ENCODE peak calls at places on chromosomes 7 and 10, in seven cellular contexts. One of them, this sample, is unnamed.

GRCh38 chr7:31958216-31958615 is 112.0 kb downstream of the PDE1C start:
- DNase-seq in body of pancreas: no peak
- DNase-seq in ureter: no peak
- DNase-seq in NCI-H524 treated with DMSO at 0.1 percent for 48 hours: no peak
- DNase-seq in Calu3: no peak
- DNase-seq in NCI-H774: no peak
- DNase-seq in activated CD8-positive, alpha-beta memory T cell treated with anti-CD3 and anti-CD28 coated beads, Interleukin-2, amount 10 ng/mL, durations not matched to agents 7 days and 5 days: no peak
- DNase-seq in this sample: no peak

GRCh38 chr7:33692956-33693355 is 212.4 kb upstream of the BMPER start:
- DNase-seq in Calu3: no peak
- DNase-seq in NCI-H774: no peak
- DNase-seq in ureter: no peak
- DNase-seq in NCI-H524 treated with DMSO at 0.1 percent for 48 hours: no peak
- DNase-seq in activated CD8-positive, alpha-beta memory T cell treated with anti-CD3 and anti-CD28 coated beads, Interleukin-2, amount 10 ng/mL, durations not matched to agents 7 days and 5 days: no peak
- DNase-seq in body of pancreas: no peak
- DNase-seq in this sample: no peak

GRCh38 chr10:36542493-36542892 is 582.9 kb upstream of the ANKRD30A start:
- DNase-seq in NCI-H524 treated with DMSO at 0.1 percent for 48 hours: no peak
- DNase-seq in ureter: no peak
- DNase-seq in body of pancreas: no peak
- DNase-seq in NCI-H774: no peak
- DNase-seq in Calu3: no peak
- DNase-seq in activated CD8-positive, alpha-beta memory T cell treated with anti-CD3 and anti-CD28 coated beads, Interleukin-2, amount 10 ng/mL, durations not matched to agents 7 days and 5 days: no peak
- DNase-seq in this sample: no peak

GRCh38 chr7:49398730-49399129 is 374.7 kb upstream of the VWC2 start:
- DNase-seq in NCI-H524 treated with DMSO at 0.1 percent for 48 hours: no peak
- DNase-seq in activated CD8-positive, alpha-beta memory T cell treated with anti-CD3 and anti-CD28 coated beads, Interleukin-2, amount 10 ng/mL, durations not matched to agents 7 days and 5 days: no peak
- DNase-seq in NCI-H774: no peak
- DNase-seq in body of pancreas: no peak
- DNase-seq in Calu3: no peak
- DNase-seq in ureter: no peak
- DNase-seq in this sample: no peak

GRCh38 chr10:130436633-130437032 is 300.4 kb downstream of the GLRX3 start:
- DNase-seq in activated CD8-positive, alpha-beta memory T cell treated with anti-CD3 and anti-CD28 coated beads, Interleukin-2, amount 10 ng/mL, durations not matched to agents 7 days and 5 days: no peak
- DNase-seq in NCI-H774: no peak
- DNase-seq in ureter: no peak
- DNase-seq in body of pancreas: no peak
- DNase-seq in Calu3: no peak
- DNase-seq in NCI-H524 treated with DMSO at 0.1 percent for 48 hours: no peak
- DNase-seq in this sample: no peak

GRCh38 chr10:43997330-43997729 is 348.6 kb upstream of the ZNF32 start:
- DNase-seq in ureter: no peak
- DNase-seq in body of pancreas: no peak
- DNase-seq in NCI-H524 treated with DMSO at 0.1 percent for 48 hours: no peak
- DNase-seq in NCI-H774: no peak
- DNase-seq in Calu3: no peak
- DNase-seq in activated CD8-positive, alpha-beta memory T cell treated with anti-CD3 and anti-CD28 coated beads, Interleukin-2, amount 10 ng/mL, durations not matched to agents 7 days and 5 days: no peak
- DNase-seq in this sample: no peak

GRCh38 chr10:14543048-14543903 is 212.6 kb upstream of the FRMD4A start:
- DNase-seq in activated CD8-positive, alpha-beta memory T cell treated with anti-CD3 and anti-CD28 coated beads, Interleukin-2, amount 10 ng/mL, durations not matched to agents 7 days and 5 days: peak
- DNase-seq in ureter: no peak
- DNase-seq in body of pancreas: peak
- DNase-seq in NCI-H524 treated with DMSO at 0.1 percent for 48 hours: no peak
- DNase-seq in Calu3: no peak
- DNase-seq in NCI-H774: no peak
- DNase-seq in this sample: peak

GRCh38 chr10:111784386-111784785 is 399.2 kb downstream of the GPAM start:
- DNase-seq in body of pancreas: no peak
- DNase-seq in NCI-H524 treated with DMSO at 0.1 percent for 48 hours: no peak
- DNase-seq in activated CD8-positive, alpha-beta memory T cell treated with anti-CD3 and anti-CD28 coated beads, Interleukin-2, amount 10 ng/mL, durations not matched to agents 7 days and 5 days: no peak
- DNase-seq in ureter: no peak
- DNase-seq in NCI-H774: no peak
- DNase-seq in Calu3: no peak
- DNase-seq in this sample: no peak

GRCh38 chr7:94258418-94258817 is 136.3 kb upstream of the COL1A2 start:
- DNase-seq in NCI-H774: no peak
- DNase-seq in ureter: no peak
- DNase-seq in NCI-H524 treated with DMSO at 0.1 percent for 48 hours: no peak
- DNase-seq in Calu3: no peak
- DNase-seq in body of pancreas: no peak
- DNase-seq in activated CD8-positive, alpha-beta memory T cell treated with anti-CD3 and anti-CD28 coated beads, Interleukin-2, amount 10 ng/mL, durations not matched to agents 7 days and 5 days: no peak
- DNase-seq in this sample: no peak

GRCh38 chr7:77664715-77665114 is 31.5 kb upstream of the RSBN1L start:
- DNase-seq in ureter: no peak
- DNase-seq in NCI-H524 treated with DMSO at 0.1 percent for 48 hours: no peak
- DNase-seq in Calu3: no peak
- DNase-seq in body of pancreas: no peak
- DNase-seq in NCI-H774: no peak
- DNase-seq in activated CD8-positive, alpha-beta memory T cell treated with anti-CD3 and anti-CD28 coated beads, Interleukin-2, amount 10 ng/mL, durations not matched to agents 7 days and 5 days: no peak
- DNase-seq in this sample: no peak

GRCh38 chr10:128817636-128818035 is 649.4 kb upstream of the MGMT start:
- DNase-seq in ureter: no peak
- DNase-seq in NCI-H524 treated with DMSO at 0.1 percent for 48 hours: no peak
- DNase-seq in body of pancreas: no peak
- DNase-seq in activated CD8-positive, alpha-beta memory T cell treated with anti-CD3 and anti-CD28 coated beads, Interleukin-2, amount 10 ng/mL, durations not matched to agents 7 days and 5 days: no peak
- DNase-seq in NCI-H774: no peak
- DNase-seq in Calu3: no peak
- DNase-seq in this sample: no peak

GRCh38 chr7:13016633-13017324 is 329.3 kb downstream of the ARL4A start:
- DNase-seq in NCI-H524 treated with DMSO at 0.1 percent for 48 hours: no peak
- DNase-seq in body of pancreas: no peak
- DNase-seq in Calu3: no peak
- DNase-seq in NCI-H774: no peak
- DNase-seq in ureter: no peak
- DNase-seq in activated CD8-positive, alpha-beta memory T cell treated with anti-CD3 and anti-CD28 coated beads, Interleukin-2, amount 10 ng/mL, durations not matched to agents 7 days and 5 days: no peak
- DNase-seq in this sample: no peak

GRCh38 chr7:43649755-43650274 is 66.9 kb downstream of the STK17A start:
- DNase-seq in body of pancreas: no peak
- DNase-seq in activated CD8-positive, alpha-beta memory T cell treated with anti-CD3 and anti-CD28 coated beads, Interleukin-2, amount 10 ng/mL, durations not matched to agents 7 days and 5 days: peak
- DNase-seq in NCI-H524 treated with DMSO at 0.1 percent for 48 hours: no peak
- DNase-seq in NCI-H774: no peak
- DNase-seq in Calu3: peak
- DNase-seq in ureter: no peak
- DNase-seq in this sample: no peak

GRCh38 chr10:10803273-10803672 is 214.4 kb upstream of the CELF2 start:
- DNase-seq in Calu3: no peak
- DNase-seq in ureter: no peak
- DNase-seq in body of pancreas: no peak
- DNase-seq in NCI-H774: no peak
- DNase-seq in NCI-H524 treated with DMSO at 0.1 percent for 48 hours: no peak
- DNase-seq in activated CD8-positive, alpha-beta memory T cell treated with anti-CD3 and anti-CD28 coated beads, Interleukin-2, amount 10 ng/mL, durations not matched to agents 7 days and 5 days: no peak
- DNase-seq in this sample: no peak

GRCh38 chr10:58435297-58435696 is 50.1 kb downstream of the TFAM start:
- DNase-seq in Calu3: peak
- DNase-seq in body of pancreas: no peak
- DNase-seq in NCI-H774: no peak
- DNase-seq in activated CD8-positive, alpha-beta memory T cell treated with anti-CD3 and anti-CD28 coated beads, Interleukin-2, amount 10 ng/mL, durations not matched to agents 7 days and 5 days: peak
- DNase-seq in NCI-H524 treated with DMSO at 0.1 percent for 48 hours: no peak
- DNase-seq in ureter: no peak
- DNase-seq in this sample: no peak

GRCh38 chr7:13745530-13745929 is 243.9 kb downstream of the ETV1 start:
- DNase-seq in body of pancreas: no peak
- DNase-seq in ureter: no peak
- DNase-seq in activated CD8-positive, alpha-beta memory T cell treated with anti-CD3 and anti-CD28 coated beads, Interleukin-2, amount 10 ng/mL, durations not matched to agents 7 days and 5 days: no peak
- DNase-seq in Calu3: no peak
- DNase-seq in NCI-H524 treated with DMSO at 0.1 percent for 48 hours: no peak
- DNase-seq in NCI-H774: no peak
- DNase-seq in this sample: no peak

GRCh38 chr10:1104971-1105370 is 48.8 kb downstream of the WDR37 start:
- DNase-seq in Calu3: no peak
- DNase-seq in NCI-H774: no peak
- DNase-seq in activated CD8-positive, alpha-beta memory T cell treated with anti-CD3 and anti-CD28 coated beads, Interleukin-2, amount 10 ng/mL, durations not matched to agents 7 days and 5 days: no peak
- DNase-seq in body of pancreas: no peak
- DNase-seq in ureter: no peak
- DNase-seq in NCI-H524 treated with DMSO at 0.1 percent for 48 hours: no peak
- DNase-seq in this sample: no peak

GRCh38 chr10:133481657-133482056 is 27.9 kb downstream of the SCART1 start:
- DNase-seq in NCI-H774: no peak
- DNase-seq in activated CD8-positive, alpha-beta memory T cell treated with anti-CD3 and anti-CD28 coated beads, Interleukin-2, amount 10 ng/mL, durations not matched to agents 7 days and 5 days: no peak
- DNase-seq in NCI-H524 treated with DMSO at 0.1 percent for 48 hours: no peak
- DNase-seq in ureter: no peak
- DNase-seq in body of pancreas: no peak
- DNase-seq in Calu3: no peak
- DNase-seq in this sample: no peak

GRCh38 chr7:38675500-38676106 is 44.4 kb upstream of the AMPH start:
- DNase-seq in Calu3: no peak
- DNase-seq in NCI-H774: peak
- DNase-seq in activated CD8-positive, alpha-beta memory T cell treated with anti-CD3 and anti-CD28 coated beads, Interleukin-2, amount 10 ng/mL, durations not matched to agents 7 days and 5 days: no peak
- DNase-seq in body of pancreas: no peak
- DNase-seq in NCI-H524 treated with DMSO at 0.1 percent for 48 hours: no peak
- DNase-seq in ureter: no peak
- DNase-seq in this sample: no peak

GRCh38 chr7:106313456-106313891 is 28.7 kb upstream of the NAMPT start:
- DNase-seq in NCI-H524 treated with DMSO at 0.1 percent for 48 hours: no peak
- DNase-seq in Calu3: peak
- DNase-seq in ureter: no peak
- DNase-seq in body of pancreas: no peak
- DNase-seq in NCI-H774: no peak
- DNase-seq in activated CD8-positive, alpha-beta memory T cell treated with anti-CD3 and anti-CD28 coated beads, Interleukin-2, amount 10 ng/mL, durations not matched to agents 7 days and 5 days: no peak
- DNase-seq in this sample: no peak

GRCh38 chr10:32379314-32379949 is 32.5 kb upstream of the EPC1 start:
- DNase-seq in body of pancreas: no peak
- DNase-seq in ureter: no peak
- DNase-seq in NCI-H524 treated with DMSO at 0.1 percent for 48 hours: no peak
- DNase-seq in NCI-H774: peak
- DNase-seq in activated CD8-positive, alpha-beta memory T cell treated with anti-CD3 and anti-CD28 coated beads, Interleukin-2, amount 10 ng/mL, durations not matched to agents 7 days and 5 days: no peak
- DNase-seq in Calu3: peak
- DNase-seq in this sample: no peak

GRCh38 chr10:127999291-127999690 is 92.4 kb downstream of the PTPRE start:
- DNase-seq in NCI-H524 treated with DMSO at 0.1 percent for 48 hours: no peak
- DNase-seq in Calu3: no peak
- DNase-seq in ureter: no peak
- DNase-seq in NCI-H774: no peak
- DNase-seq in body of pancreas: no peak
- DNase-seq in activated CD8-positive, alpha-beta memory T cell treated with anti-CD3 and anti-CD28 coated beads, Interleukin-2, amount 10 ng/mL, durations not matched to agents 7 days and 5 days: no peak
- DNase-seq in this sample: no peak

GRCh38 chr10:32889631-32890212 is 68.3 kb downstream of the ITGB1 start:
- DNase-seq in body of pancreas: no peak
- DNase-seq in NCI-H524 treated with DMSO at 0.1 percent for 48 hours: no peak
- DNase-seq in Calu3: no peak
- DNase-seq in ureter: no peak
- DNase-seq in NCI-H774: no peak
- DNase-seq in activated CD8-positive, alpha-beta memory T cell treated with anti-CD3 and anti-CD28 coated beads, Interleukin-2, amount 10 ng/mL, durations not matched to agents 7 days and 5 days: no peak
- DNase-seq in this sample: no peak

This sample was measured in lower lobe of right lung.